ENCODE peak calls at places on chromosome 18, in nine cellular contexts. One of them, this sample, is unnamed.

GRCh38 chr18:3514312-3515216 is 64.6 kb downstream of the TGIF1 start:
- DNase-seq in cardiac muscle cell: no peak
- DNase-seq in body of pancreas: no peak
- DNase-seq in brain microvascular endothelial cell: no peak
- DNase-seq in pancreas: no peak
- DNase-seq in IMR-90: no peak
- DNase-seq in sigmoid colon: no peak
- DNase-seq in HepG2: no peak
- DNase-seq in HCT116: no peak
- DNase-seq in this sample: no peak

GRCh38 chr18:41099451-41099850 is 855.6 kb upstream of the PIK3C3 start:
- DNase-seq in body of pancreas: no peak
- DNase-seq in HepG2: no peak
- DNase-seq in cardiac muscle cell: no peak
- DNase-seq in pancreas: no peak
- DNase-seq in IMR-90: peak; percentile 43
- DNase-seq in HCT116: no peak
- DNase-seq in sigmoid colon: no peak
- DNase-seq in brain microvascular endothelial cell: no peak
- DNase-seq in this sample: no peak

GRCh38 chr18:75574197-75574596 is 146.7 kb upstream of the SMIM21 start:
- DNase-seq in brain microvascular endothelial cell: no peak
- DNase-seq in IMR-90: peak; percentile 16
- DNase-seq in HCT116: no peak
- DNase-seq in body of pancreas: no peak
- DNase-seq in pancreas: no peak
- DNase-seq in HepG2: no peak
- DNase-seq in cardiac muscle cell: no peak
- DNase-seq in sigmoid colon: no peak
- DNase-seq in this sample: no peak

GRCh38 chr18:65326831-65327230 is 424.0 kb upstream of the CDH7 start:
- DNase-seq in body of pancreas: no peak
- DNase-seq in cardiac muscle cell: no peak
- DNase-seq in brain microvascular endothelial cell: no peak
- DNase-seq in HCT116: no peak
- DNase-seq in HepG2: no peak
- DNase-seq in IMR-90: no peak
- DNase-seq in sigmoid colon: no peak
- DNase-seq in pancreas: no peak
- DNase-seq in this sample: no peak

GRCh38 chr18:47970664-47971523 is 40.4 kb upstream of the SMAD2 start:
- DNase-seq in cardiac muscle cell: no peak
- DNase-seq in HCT116: no peak
- DNase-seq in IMR-90: no peak
- DNase-seq in pancreas: no peak
- DNase-seq in brain microvascular endothelial cell: no peak
- DNase-seq in body of pancreas: no peak
- DNase-seq in sigmoid colon: no peak
- DNase-seq in HepG2: no peak
- DNase-seq in this sample: no peak

GRCh38 chr18:79396431-79397287 is 929 bp downstream of the NFATC1 start:
- DNase-seq in IMR-90: peak; percentile 26
- DNase-seq in body of pancreas: peak; percentile 48
- DNase-seq in sigmoid colon: peak; percentile 85
- DNase-seq in cardiac muscle cell: peak; percentile 71
- DNase-seq in HepG2: no peak
- DNase-seq in brain microvascular endothelial cell: no peak
- DNase-seq in pancreas: peak; percentile 83
- DNase-seq in HCT116: no peak
- DNase-seq in this sample: peak; percentile 82

GRCh38 chr18:79681484-79682387 is 2.1 kb downstream of the CTDP1 start:
- DNase-seq in HCT116: no peak
- DNase-seq in brain microvascular endothelial cell: no peak
- DNase-seq in IMR-90: no peak
- DNase-seq in HepG2: no peak
- DNase-seq in sigmoid colon: no peak
- DNase-seq in pancreas: no peak
- DNase-seq in cardiac muscle cell: no peak
- DNase-seq in body of pancreas: no peak
- DNase-seq in this sample: peak; percentile 39

GRCh38 chr18:5294113-5294617 is 1.4 kb downstream of the ZBTB14 start:
- DNase-seq in body of pancreas: peak; percentile 83
- DNase-seq in HepG2: no peak
- DNase-seq in HCT116: no peak
- DNase-seq in IMR-90: peak; percentile 5
- DNase-seq in cardiac muscle cell: no peak
- DNase-seq in pancreas: peak; percentile 76
- DNase-seq in sigmoid colon: peak; percentile 73
- DNase-seq in brain microvascular endothelial cell: no peak
- DNase-seq in this sample: peak; percentile 72

GRCh38 chr18:79772108-79772864 is 25.5 kb upstream of the KCNG2 start:
- DNase-seq in body of pancreas: no peak
- DNase-seq in cardiac muscle cell: no peak
- DNase-seq in brain microvascular endothelial cell: no peak
- DNase-seq in IMR-90: no peak
- DNase-seq in HepG2: no peak
- DNase-seq in sigmoid colon: peak; percentile 50
- DNase-seq in HCT116: no peak
- DNase-seq in pancreas: peak; percentile 49
- DNase-seq in this sample: peak; percentile 62

GRCh38 chr18:74806700-74807416 is 209.2 kb downstream of the ZNF407 start:
- DNase-seq in HepG2: peak; percentile 7
- DNase-seq in HCT116: peak; percentile 77
- DNase-seq in brain microvascular endothelial cell: peak; percentile 72
- DNase-seq in IMR-90: peak; percentile 94
- DNase-seq in cardiac muscle cell: no peak
- DNase-seq in pancreas: no peak
- DNase-seq in body of pancreas: no peak
- DNase-seq in sigmoid colon: no peak
- DNase-seq in this sample: no peak

GRCh38 chr18:27713037-27713726 is 463.7 kb downstream of the CDH2 start:
- DNase-seq in IMR-90: no peak
- DNase-seq in pancreas: no peak
- DNase-seq in HCT116: no peak
- DNase-seq in brain microvascular endothelial cell: peak; percentile 18
- DNase-seq in HepG2: no peak
- DNase-seq in sigmoid colon: no peak
- DNase-seq in body of pancreas: no peak
- DNase-seq in cardiac muscle cell: peak; percentile 23
- DNase-seq in this sample: no peak
- TF ChIP-seq CTCF in IMR-90: no peak
- TF ChIP-seq CTCF in pancreas: no peak
- TF ChIP-seq CTCF in HCT116: no peak
- TF ChIP-seq CTCF in brain microvascular endothelial cell: no peak
- TF ChIP-seq CTCF in HepG2: no peak
- TF ChIP-seq CTCF in sigmoid colon: no peak
- TF ChIP-seq CTCF in body of pancreas: no peak
- TF ChIP-seq CTCF in cardiac muscle cell: no peak
- TF ChIP-seq CTCF in this sample: no peak

GRCh38 chr18:9079863-9080528 is 22.5 kb upstream of the NDUFV2 start:
- DNase-seq in cardiac muscle cell: no peak
- DNase-seq in IMR-90: no peak
- DNase-seq in body of pancreas: no peak
- DNase-seq in HepG2: peak; percentile 74
- DNase-seq in brain microvascular endothelial cell: no peak
- DNase-seq in HCT116: no peak
- DNase-seq in pancreas: no peak
- DNase-seq in sigmoid colon: no peak
- DNase-seq in this sample: no peak

GRCh38 chr18:9086015-9086414 is 16.5 kb upstream of the NDUFV2 start:
- DNase-seq in brain microvascular endothelial cell: no peak
- DNase-seq in HCT116: no peak
- DNase-seq in cardiac muscle cell: no peak
- DNase-seq in sigmoid colon: no peak
- DNase-seq in body of pancreas: no peak
- DNase-seq in HepG2: no peak
- DNase-seq in IMR-90: no peak
- DNase-seq in pancreas: no peak
- DNase-seq in this sample: no peak

GRCh38 chr18:9081940-9082339 is 20.6 kb upstream of the NDUFV2 start:
- DNase-seq in cardiac muscle cell: no peak
- DNase-seq in body of pancreas: no peak
- DNase-seq in pancreas: no peak
- DNase-seq in brain microvascular endothelial cell: no peak
- DNase-seq in HCT116: no peak
- DNase-seq in IMR-90: no peak
- DNase-seq in sigmoid colon: no peak
- DNase-seq in HepG2: no peak
- DNase-seq in this sample: no peak

GRCh38 chr18:9086624-9087023 is 15.9 kb upstream of the NDUFV2 start:
- DNase-seq in body of pancreas: no peak
- DNase-seq in IMR-90: no peak
- DNase-seq in sigmoid colon: no peak
- DNase-seq in brain microvascular endothelial cell: no peak
- DNase-seq in HCT116: no peak
- DNase-seq in HepG2: no peak
- DNase-seq in pancreas: no peak
- DNase-seq in cardiac muscle cell: no peak
- DNase-seq in this sample: no peak

DNA sequence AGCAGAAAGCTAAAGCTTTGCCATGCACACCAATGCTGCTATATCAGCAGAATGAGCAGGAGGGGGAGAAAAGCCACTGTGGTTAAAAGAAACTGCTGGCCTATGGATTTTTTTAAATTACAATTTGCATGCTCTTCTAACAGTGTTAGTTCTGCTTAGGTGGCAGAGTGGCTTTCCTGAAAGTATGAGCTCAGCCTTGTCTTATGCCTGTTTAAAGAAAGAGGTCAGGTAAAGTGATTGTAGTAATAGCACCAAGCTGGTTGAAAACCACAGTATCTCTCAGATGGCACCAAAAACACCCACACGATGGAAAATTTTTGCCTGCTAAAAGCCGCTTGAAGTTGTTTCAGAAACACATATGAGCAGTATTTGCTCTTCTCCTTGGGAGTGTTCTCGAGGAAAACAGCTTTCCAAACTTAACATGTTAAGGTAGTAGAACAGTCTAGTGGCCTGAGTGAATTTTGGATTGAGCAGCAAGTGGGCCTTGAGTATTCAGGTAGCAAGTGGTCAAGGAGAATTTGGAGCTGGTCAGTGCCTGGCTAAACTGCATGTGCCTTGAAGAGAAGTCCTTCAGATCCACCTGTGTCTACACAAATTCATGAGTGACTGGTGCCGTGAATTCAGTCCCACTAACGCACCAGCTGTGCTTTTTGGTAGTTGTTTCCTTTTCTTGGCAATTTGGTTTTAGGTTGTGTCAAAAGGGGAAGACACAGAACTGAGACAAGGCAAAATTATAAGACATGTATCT is 19.6 kb upstream of the NDUFV2 start:
- DNase-seq in cardiac muscle cell: no peak
- DNase-seq in brain microvascular endothelial cell: no peak
- DNase-seq in body of pancreas: no peak
- DNase-seq in IMR-90: no peak
- DNase-seq in pancreas: no peak
- DNase-seq in HCT116: no peak
- DNase-seq in HepG2: no peak
- DNase-seq in sigmoid colon: no peak
- DNase-seq in this sample: no peak
- H3K27ac ChIP-seq in cardiac muscle cell: no peak overlapping the region
- H3K27ac ChIP-seq in brain microvascular endothelial cell: no peak overlapping the region
- H3K27ac ChIP-seq in body of pancreas: no peak overlapping the region
- H3K27ac ChIP-seq in IMR-90: no peak overlapping the region
- H3K27ac ChIP-seq in pancreas: peak overlapping the region; percentile 18
- H3K27ac ChIP-seq in HCT116: no peak overlapping the region
- H3K27ac ChIP-seq in HepG2: no peak overlapping the region
- H3K27ac ChIP-seq in sigmoid colon: no peak overlapping the region
- H3K27ac ChIP-seq in this sample: no peak overlapping the region

DNA sequence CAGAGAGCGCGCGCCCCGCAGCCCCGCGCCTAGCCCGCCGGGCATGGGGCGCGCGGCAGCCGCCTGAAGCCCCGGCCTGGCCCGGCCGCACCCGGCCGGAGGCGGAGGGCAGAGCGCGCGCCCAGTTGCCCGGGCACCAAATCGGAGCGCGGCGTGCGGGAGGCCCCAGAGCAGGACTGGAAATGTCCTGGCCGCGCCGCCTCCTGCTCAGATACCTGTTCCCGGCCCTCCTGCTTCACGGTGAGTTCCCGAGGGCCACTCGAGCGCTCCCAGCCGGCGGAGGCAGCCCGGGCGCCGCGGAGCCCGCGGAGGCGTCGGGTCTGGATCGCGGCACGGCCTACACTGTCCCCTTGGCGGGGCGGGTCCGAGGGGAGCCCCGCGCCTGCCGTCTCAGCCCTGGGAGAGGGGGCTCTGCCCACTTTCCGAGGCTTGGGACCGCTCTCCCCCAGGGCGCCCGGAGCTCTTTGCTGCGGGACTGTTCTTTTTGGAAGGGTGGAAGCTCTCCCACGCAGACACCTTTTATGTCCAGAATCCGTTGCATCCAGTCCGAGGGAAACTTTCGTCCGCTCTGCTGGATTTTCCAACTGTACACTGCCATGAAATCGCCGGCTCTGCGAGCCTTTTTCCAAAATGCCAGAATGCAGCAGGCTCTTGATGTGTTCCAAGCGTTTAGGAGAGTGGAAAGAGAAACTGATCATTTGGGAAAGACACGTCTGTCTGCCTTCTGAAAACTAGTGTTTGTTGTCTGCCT is 540 bp downstream of the APCDD1 start:
- DNase-seq in HepG2: no peak
- DNase-seq in IMR-90: peak; percentile 20
- DNase-seq in pancreas: peak; percentile 76
- DNase-seq in sigmoid colon: no peak
- DNase-seq in brain microvascular endothelial cell: no peak
- DNase-seq in cardiac muscle cell: peak; percentile 56
- DNase-seq in body of pancreas: peak; percentile 66
- DNase-seq in HCT116: no peak
- DNase-seq in this sample: no peak
- H3K4me3 ChIP-seq in HepG2: peak overlapping the region; percentile 76
- H3K4me3 ChIP-seq in IMR-90: peak overlapping the region; percentile 48
- H3K4me3 ChIP-seq in pancreas: peak overlapping the region; percentile 75
- H3K4me3 ChIP-seq in sigmoid colon: peak overlapping the region; percentile 65
- H3K4me3 ChIP-seq in brain microvascular endothelial cell: peak overlapping the region; percentile 38
- H3K4me3 ChIP-seq in cardiac muscle cell: peak overlapping the region; percentile 85
- H3K4me3 ChIP-seq in body of pancreas: peak overlapping the region; percentile 16
- H3K4me3 ChIP-seq in HCT116: no peak overlapping the region
- H3K4me3 ChIP-seq in this sample: peak overlapping the region; percentile 79

GRCh38 chr18:11733031-11733430 is 44.0 kb downstream of the GNAL start:
- DNase-seq in IMR-90: peak; percentile 57
- DNase-seq in HCT116: peak; percentile 48
- DNase-seq in pancreas: peak; percentile 94
- DNase-seq in cardiac muscle cell: peak; percentile 81
- DNase-seq in HepG2: peak; percentile 32
- DNase-seq in sigmoid colon: peak; percentile 88
- DNase-seq in brain microvascular endothelial cell: peak; percentile 60
- DNase-seq in body of pancreas: peak; percentile 77
- DNase-seq in this sample: peak; percentile 84

GRCh38 chr18:11726556-11726955 is 37.5 kb downstream of the GNAL start:
- DNase-seq in sigmoid colon: no peak
- DNase-seq in cardiac muscle cell: no peak
- DNase-seq in IMR-90: no peak
- DNase-seq in body of pancreas: no peak
- DNase-seq in pancreas: no peak
- DNase-seq in brain microvascular endothelial cell: no peak
- DNase-seq in HCT116: no peak
- DNase-seq in HepG2: no peak
- DNase-seq in this sample: no peak

GRCh38 chr18:11729556-11729955 is 40.5 kb downstream of the GNAL start:
- DNase-seq in body of pancreas: no peak
- DNase-seq in IMR-90: no peak
- DNase-seq in pancreas: no peak
- DNase-seq in brain microvascular endothelial cell: no peak
- DNase-seq in HepG2: no peak
- DNase-seq in HCT116: no peak
- DNase-seq in cardiac muscle cell: no peak
- DNase-seq in sigmoid colon: no peak
- DNase-seq in this sample: no peak

GRCh38 chr18:11728247-11728646 is 39.2 kb downstream of the GNAL start:
- DNase-seq in IMR-90: no peak
- DNase-seq in cardiac muscle cell: peak; percentile 51
- DNase-seq in pancreas: no peak
- DNase-seq in sigmoid colon: no peak
- DNase-seq in body of pancreas: no peak
- DNase-seq in HepG2: peak; percentile 14
- DNase-seq in brain microvascular endothelial cell: peak; percentile 15
- DNase-seq in HCT116: peak; percentile 8
- DNase-seq in this sample: no peak
- TF ChIP-seq CTCF in IMR-90: no peak
- TF ChIP-seq CTCF in cardiac muscle cell: peak; percentile 27
- TF ChIP-seq CTCF in pancreas: no peak
- TF ChIP-seq CTCF in sigmoid colon: no peak
- TF ChIP-seq CTCF in body of pancreas: no peak
- TF ChIP-seq CTCF in HepG2: peak; percentile 38
- TF ChIP-seq CTCF in brain microvascular endothelial cell: peak; percentile 53
- TF ChIP-seq CTCF in HCT116: peak; percentile 25
- TF ChIP-seq CTCF in this sample: no peak

This sample was measured in tibial artery.